ENCODE peak calls at places on chromosome 15, in eight cellular contexts. V is hepatocyte, H is GM23338, F is neural progenitor cell, C is HCT116, X is SK-N-SH, L is OCI-LY7, U is MM.1S. J is an unnamed sample.

GRCh38 chr15:91099616-91100560 is at the start of gene SV2B:
- DNase-seq in L (no peak), F (peak), X (peak), H (peak), C (no peak), V (peak), U (peak), J (peak)

GRCh38 chr15:96344120-96344705 is 13.7 kb downstream of the NR2F2 start:
- DNase-seq in H (peak), F (peak), C (no peak), L (no peak), U (no peak), X (no peak), V (no peak), J (no peak)

GRCh38 chr15:48579945-48580671 is 65.4 kb downstream of the FBN1 start:
- DNase-seq in H (no peak), F (no peak), L (no peak), U (no peak), V (no peak), C (no peak), X (no peak), J (no peak)

GRCh38 chr15:41809121-41809520 is 18.8 kb upstream of the JMJD7 start:
- DNase-seq in F (no peak), V (no peak), X (no peak), H (no peak), U (no peak), C (no peak), L (no peak), J (peak)

GRCh38 chr15:95291878-95292472 is 1038.5 kb upstream of the NR2F2 start:
- DNase-seq in F (peak), L (peak), X (peak), H (peak), C (peak), V (peak), U (peak), J (peak)

GRCh38 chr15:95302206-95302605 is 1028.3 kb upstream of the NR2F2 start:
- DNase-seq in V (no peak), L (no peak), H (no peak), F (no peak), X (no peak), C (no peak), U (no peak), J (no peak)

GRCh38 chr15:41233367-41233771 is 2.3 kb downstream of the CHP1 start:
- DNase-seq in V (peak), H (no peak), C (no peak), F (no peak), X (no peak), L (no peak), U (no peak), J (peak)

GRCh38 chr15:34942363-34942762 is 27.2 kb downstream of the AQR start:
- DNase-seq in U (no peak), L (no peak), X (no peak), C (no peak), H (no peak), V (no peak), F (no peak), J (no peak)

GRCh38 chr15:48862705-48863104 is 15.2 kb upstream of the EID1 start:
- DNase-seq in V (no peak), X (no peak), C (no peak), U (peak), L (no peak), F (no peak), H (peak), J (no peak)

GRCh38 chr15:81485806-81486205 is 111.8 kb upstream of the TMC3 start:
- DNase-seq in C (no peak), H (no peak), F (no peak), L (no peak), X (no peak), V (no peak), U (no peak), J (no peak)

GRCh38 chr15:38054488-38054887 is 120.0 kb downstream of the TMCO5A start:
- DNase-seq in C (no peak), V (no peak), H (no peak), L (no peak), U (no peak), F (no peak), X (no peak), J (peak)

GRCh38 chr15:63019539-63020109 is 22.9 kb upstream of the TPM1 start:
- DNase-seq in V (no peak), H (peak), L (no peak), U (no peak), C (peak), F (peak), X (no peak), J (peak)

GRCh38 chr15:89785064-89785770 is 9.1 kb downstream of the MESP2 start:
- DNase-seq in H (no peak), C (no peak), X (no peak), F (no peak), L (no peak), V (peak), U (no peak), J (peak)

GRCh38 chr15:86139828-86140227 is 60.2 kb downstream of the AGBL1 start:
- DNase-seq in L (peak), V (no peak), H (peak), X (peak), F (peak), U (no peak), C (no peak), J (no peak)
- TF ChIP-seq EZH2phosphoT487 in L (no peak), V (no peak), H (no peak), X (no peak), F (no peak), U (no peak), C (no peak), J (no peak)

GRCh38 chr15:68463996-68464395 is 32.0 kb upstream of the ITGA11 start:
- DNase-seq in U (no peak), H (no peak), X (no peak), C (no peak), L (no peak), V (no peak), F (no peak), J (no peak)
- TF ChIP-seq CTCF in U (no peak), H (no peak), X (no peak), C (no peak), L (no peak), V (no peak), F (no peak), J (no peak)

GRCh38 chr15:29452881-29453731 is 183.5 kb upstream of the NSMCE3 start:
- DNase-seq in X (no peak), L (no peak), H (peak), F (no peak), V (no peak), U (no peak), C (peak), J (peak)
- H3K4me2 ChIP-seq in X (no peak), L (no peak), H (peak), F (no peak), V (no peak), U (no peak), C (peak), J (peak)

GRCh38 chr15:82630033-82630432 is 17.1 kb downstream of the CPEB1 start:
- DNase-seq in V (no peak), F (no peak), C (no peak), U (no peak), H (no peak), L (no peak), X (no peak), J (no peak)
- TF ChIP-seq EZH2phosphoT487 in V (no peak), F (no peak), C (no peak), U (no peak), H (no peak), L (no peak), X (no peak), J (no peak)

GRCh38 chr15:68630836-68631235 is 52.0 kb downstream of the CORO2B start:
- DNase-seq in C (no peak), L (peak), V (no peak), F (no peak), U (no peak), X (no peak), H (no peak), J (no peak)
- TF ChIP-seq CTCF in C (no peak), L (peak), V (no peak), F (peak), U (no peak), X (peak), H (peak), J (peak)

GRCh38 chr15:39719109-39719508 is 63.5 kb downstream of the FSIP1 start:
- DNase-seq in C (no peak), V (no peak), H (no peak), X (peak), U (no peak), F (no peak), L (no peak), J (peak)

GRCh38 chr15:39717134-39717533 is 65.5 kb downstream of the FSIP1 start:
- DNase-seq in F (no peak), L (no peak), V (no peak), C (no peak), H (no peak), U (no peak), X (no peak), J (peak)

GRCh38 chr15:39721893-39722292 is 60.7 kb downstream of the FSIP1 start:
- DNase-seq in U (no peak), L (no peak), F (no peak), X (no peak), H (no peak), V (no peak), C (no peak), J (no peak)

GRCh38 chr15:39720081-39720480 is 62.6 kb downstream of the FSIP1 start:
- DNase-seq in C (no peak), V (no peak), X (no peak), F (no peak), H (no peak), U (no peak), L (no peak), J (no peak)

DNA sequence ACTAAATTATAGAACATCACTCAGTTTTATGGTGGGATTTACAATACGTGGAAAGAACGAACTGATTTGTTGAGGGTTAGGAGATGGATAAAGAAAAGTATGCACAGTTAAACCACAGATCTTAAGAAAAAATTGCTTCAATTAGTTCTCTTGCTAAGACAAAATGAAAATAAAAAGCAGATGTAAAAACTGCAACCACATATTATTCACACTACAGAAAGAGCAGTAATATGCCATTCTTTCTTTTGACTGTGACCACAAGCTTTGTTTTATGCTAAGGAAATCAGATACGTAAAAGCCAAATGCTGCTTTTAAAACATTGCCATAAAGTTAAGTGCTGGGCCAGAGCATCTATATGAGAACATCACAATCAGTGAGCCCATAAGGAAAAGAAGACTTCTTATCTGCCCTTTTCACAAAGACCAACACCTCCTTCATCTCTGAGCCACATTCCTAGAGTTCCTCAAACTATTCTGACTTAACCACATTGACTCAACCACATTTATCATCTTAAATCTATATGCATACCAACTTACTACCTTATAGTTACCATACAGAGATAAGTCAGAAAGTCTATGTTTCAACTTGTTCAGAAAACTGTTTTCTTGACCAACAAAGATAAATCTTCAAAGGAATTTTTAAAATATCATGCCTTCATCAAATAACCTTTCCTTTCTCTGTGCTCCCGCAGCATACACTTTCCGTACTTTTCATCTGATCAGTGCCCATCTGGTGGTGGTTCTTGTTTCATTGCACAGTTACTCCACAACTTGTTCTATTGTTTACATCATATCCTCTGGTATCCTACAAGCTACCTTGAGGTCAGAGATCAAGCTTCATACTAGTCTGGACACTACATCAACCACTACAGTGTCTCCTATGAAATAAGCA is 61.7 kb downstream of the FSIP1 start:
- DNase-seq in H (no peak), L (no peak), X (no peak), V (peak), C (no peak), U (no peak), F (no peak), J (peak)
- H3K4me2 ChIP-seq in H (no peak), L (no peak), X (peak), V (no peak), C (no peak), U (no peak), F (no peak), J (peak)

GRCh38 chr15:44535092-44535491 is 1.9 kb upstream of the EIF3J start:
- DNase-seq in U (no peak), F (no peak), V (no peak), C (no peak), H (no peak), X (no peak), L (no peak), J (no peak)

GRCh38 chr15:44535509-44536297 is 1.2 kb upstream of the EIF3J start:
- DNase-seq in U (peak), X (peak), L (peak), F (peak), V (peak), C (no peak), H (peak), J (peak)

GRCh38 chr15:44537728-44538240 is 837 bp downstream of the EIF3J start:
- DNase-seq in L (peak), U (no peak), C (no peak), V (peak), H (peak), F (no peak), X (peak), J (peak)

GRCh38 chr15:44536962-44537727 is at the start of gene EIF3J:
- DNase-seq in H (peak), U (peak), V (peak), C (peak), L (peak), F (peak), X (peak), J (peak)

DNA sequence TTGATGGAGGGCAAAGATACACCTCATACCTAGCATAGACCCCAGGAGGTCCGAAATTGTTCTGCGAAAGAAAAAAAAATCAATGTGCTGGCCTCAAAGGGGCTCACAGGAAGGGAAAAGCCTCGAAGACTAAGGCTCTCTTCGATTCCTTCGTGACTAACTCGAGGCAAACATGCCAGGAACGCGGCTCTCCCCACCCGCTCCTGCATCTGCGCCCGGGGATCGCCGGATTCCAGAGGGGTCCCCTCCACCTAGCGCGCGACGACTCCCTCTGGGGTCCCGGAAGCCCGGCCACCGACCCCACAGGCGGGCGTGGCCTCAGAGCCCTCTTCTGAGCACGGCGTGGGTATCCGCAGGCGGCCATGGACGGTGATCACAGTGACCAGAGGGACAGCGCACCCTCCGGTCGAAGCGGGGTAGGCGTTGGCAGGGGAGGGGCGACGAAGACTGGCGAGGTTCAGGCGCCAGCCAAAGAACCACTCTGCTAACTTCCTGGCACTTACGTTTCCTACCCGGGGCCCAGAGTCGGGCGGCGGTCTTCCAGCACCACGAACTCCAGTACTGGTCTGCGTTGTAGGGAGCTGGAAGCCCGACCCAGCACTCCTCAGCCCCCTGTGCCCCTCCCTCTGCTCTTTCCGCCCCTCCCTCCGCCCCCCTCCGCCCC is 517 bp upstream of the EIF3J start:
- DNase-seq in U (peak), X (peak), F (peak), H (peak), C (peak), V (peak), L (no peak), J (peak)
- TF ChIP-seq EZH2phosphoT487 in U (no peak), X (no peak), F (no peak), H (no peak), C (no peak), V (no peak), L (no peak), J (no peak)

DNA sequence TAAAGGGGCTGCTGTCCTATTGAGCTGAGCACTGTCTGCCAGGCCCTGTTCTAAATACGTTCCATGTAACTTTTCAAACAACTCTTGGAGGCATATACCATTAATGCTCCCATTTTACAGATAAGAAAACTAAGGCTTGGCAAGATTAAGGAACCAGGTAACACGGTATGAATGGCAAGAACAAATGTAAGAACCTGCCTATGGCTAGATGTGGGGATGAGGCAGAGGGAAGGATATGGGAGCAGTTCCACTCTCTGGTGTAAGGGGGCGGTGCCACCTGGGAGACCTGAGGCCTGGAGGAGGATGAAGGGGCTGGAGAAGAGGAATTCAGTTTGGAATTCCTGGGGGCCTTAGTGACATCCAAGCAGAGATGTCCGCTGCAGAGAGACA is 3.8 kb upstream of the LMAN1L start:
- DNase-seq in U (no peak), L (no peak), X (no peak), V (no peak), F (peak), H (peak), C (no peak), J (no peak)
- TF ChIP-seq CTCF in U (peak), L (peak), X (no peak), V (no peak), F (peak), H (peak), C (no peak), J (peak)

DNA sequence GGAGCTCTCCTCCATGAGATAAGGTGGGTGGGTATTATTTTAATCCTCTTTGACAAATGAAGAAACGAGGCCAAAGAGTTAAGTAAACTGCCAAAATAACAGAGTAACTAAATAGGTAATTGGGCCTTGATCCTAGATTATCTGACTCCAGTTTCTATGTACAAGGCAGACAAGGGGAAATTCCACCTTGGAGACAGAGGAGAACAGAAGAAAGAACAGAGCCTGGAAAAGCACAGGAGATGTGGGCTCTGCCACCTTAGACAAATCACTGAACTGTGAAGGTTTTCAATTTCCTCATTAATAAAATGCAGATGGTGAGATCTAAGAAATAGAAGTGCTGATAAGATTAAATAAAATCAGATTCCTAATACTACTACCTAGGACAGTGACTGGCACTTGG is 310.2 kb upstream of the TLE3 start:
- DNase-seq in F (no peak), X (no peak), C (no peak), H (no peak), L (no peak), V (no peak), U (no peak), J (no peak)
- H3K4me2 ChIP-seq in F (no peak), X (no peak), C (no peak), H (no peak), L (no peak), V (no peak), U (no peak), J (no peak)

GRCh38 chr15:25089577-25089976 is 134.8 kb downstream of the SNRPN start:
- DNase-seq in X (no peak), V (no peak), H (no peak), U (no peak), C (no peak), F (no peak), L (no peak), J (no peak)
- TF ChIP-seq EZH2phosphoT487 in X (no peak), V (no peak), H (no peak), U (no peak), C (no peak), F (no peak), L (no peak), J (no peak)